ENCODE peak calls at places on chromosomes 16 and 17, in eight cellular contexts. N, M, E, H, V, B, Y and C are unnamed samples.

GRCh38 chr17:76134911-76135809 is 5.9 kb downstream of the FOXJ1 start:
- DNase-seq in M (no peak), H (no peak), B (no peak), E (no peak), V (no peak), Y (no peak), N (no peak), C (no peak)

GRCh38 chr16:70433456-70434103 is 5.3 kb downstream of the ST3GAL2 start:
- DNase-seq in H (no peak), Y (peak; percentile 87), M (no peak), N (peak; percentile 75), V (no peak), E (no peak), B (no peak), C (no peak)

GRCh38 chr17:48642059-48642842 is 16.1 kb upstream of the HOXB9 start:
- DNase-seq in Y (no peak), N (no peak), E (no peak), B (no peak), V (peak; percentile 89), M (no peak), H (no peak), C (no peak)

GRCh38 chr17:51015145-51015558 is 105.5 kb downstream of the SPAG9 start:
- DNase-seq in B (no peak), H (no peak), N (no peak), M (no peak), E (no peak), V (no peak), Y (peak; percentile 78), C (no peak)

GRCh38 chr17:9158545-9159452 is 137.5 kb downstream of the NTN1 start:
- DNase-seq in Y (no peak), E (no peak), M (no peak), V (no peak), H (no peak), N (no peak), B (peak; percentile 20), C (no peak)

GRCh38 chr16:379183-379960 is 2.4 kb downstream of the PGAP6 start:
- DNase-seq in Y (no peak), V (no peak), M (no peak), E (no peak), H (no peak), B (no peak), N (no peak), C (no peak)

GRCh38 chr17:5780476-5780875 is 196.2 kb upstream of the NLRP1 start:
- DNase-seq in N (peak; percentile 41), H (no peak), M (peak; percentile 34), V (no peak), Y (no peak), B (peak; percentile 61), E (no peak), C (no peak)

GRCh38 chr17:31202968-31203367 is 94.1 kb downstream of the OMG start:
- DNase-seq in Y (no peak), M (no peak), V (no peak), H (no peak), B (no peak), E (no peak), N (no peak), C (no peak)

GRCh38 chr16:56910654-56911539 is 21.0 kb upstream of the HERPUD1 start:
- DNase-seq in M (peak; percentile 4), Y (peak; percentile 68), B (peak; percentile 65), N (peak; percentile 88), H (peak; percentile 55), E (no peak), V (no peak), C (no peak)